ENCODE peak calls at places on chromosomes 1 and 21, in nine cellular contexts. L is RPMI7951; W is iPS-NIHi11; C is T follicular helper cell; Z is fibroblast of gingiva; P is activated T-cell treated with anti-CD3 and anti-CD28 coated beads, Interleukin-2, amount 50 U/mL, for 24 hours; D is pancreas; T is skeletal muscle cell; N is HTR-8/SVneo. F is an unnamed sample.

GRCh38 chr1:246139745-246140182 is 367.3 kb downstream of the SMYD3 start:
- DNase-seq in P (no peak), D (no peak), C (no peak), T (peak), W (no peak), Z (peak), N (peak), L (peak), F (peak)

GRCh38 chr1:39701092-39701460 is 9.8 kb upstream of the HPCAL4 start:
- DNase-seq in N (no peak), P (no peak), L (no peak), C (no peak), Z (no peak), T (peak), D (peak), W (no peak), F (no peak)

GRCh38 chr1:46039571-46040052 is 92.8 kb downstream of the PIK3R3 start:
- DNase-seq in C (no peak), P (no peak), W (no peak), L (peak), T (peak), N (peak), D (no peak), Z (peak), F (peak)

GRCh38 chr1:55572878-55573734 is 357.9 kb upstream of the USP24 start:
- DNase-seq in W (no peak), T (no peak), D (no peak), C (no peak), P (no peak), Z (no peak), N (no peak), L (peak), F (no peak)

GRCh38 chr21:45867041-45867630 is 114.4 kb upstream of the COL6A1 start:
- DNase-seq in P (peak), Z (no peak), N (no peak), T (no peak), C (no peak), D (no peak), L (no peak), W (no peak), F (no peak)

GRCh38 chr1:79966438-79966837 is 959.9 kb upstream of the ADGRL4 start:
- DNase-seq in Z (no peak), T (no peak), P (no peak), N (no peak), W (no peak), L (no peak), C (no peak), D (no peak), F (no peak)

GRCh38 chr1:45617618-45618017 is 6.2 kb downstream of the CCDC17 start:
- DNase-seq in D (no peak), W (no peak), C (no peak), T (no peak), N (no peak), P (no peak), Z (no peak), L (peak), F (no peak)

GRCh38 chr1:2530501-2531361 is 668 bp upstream of the HES5 start:
- DNase-seq in N (no peak), W (no peak), L (no peak), T (no peak), C (no peak), Z (no peak), P (no peak), D (no peak), F (no peak)

GRCh38 chr1:94514095-94514727 is 27.3 kb downstream of the F3 start:
- DNase-seq in D (no peak), L (peak), Z (no peak), W (peak), P (no peak), T (no peak), C (no peak), N (no peak), F (no peak)

GRCh38 chr1:48203287-48203900 is 19.1 kb upstream of the SLC5A9 start:
- DNase-seq in Z (no peak), D (no peak), T (no peak), L (peak), C (no peak), W (peak), P (no peak), N (no peak), F (peak)

GRCh38 chr21:41681336-41681801 is 85.5 kb downstream of the RIPK4 start:
- DNase-seq in Z (no peak), L (no peak), W (no peak), P (no peak), N (no peak), T (no peak), D (peak), C (no peak), F (no peak)

GRCh38 chr21:37828515-37828914 is 87.7 kb downstream of the KCNJ6 start:
- DNase-seq in P (no peak), W (no peak), T (no peak), D (no peak), C (no peak), Z (no peak), N (no peak), L (peak), F (no peak)

GRCh38 chr21:41229527-41230248 is 61.7 kb downstream of the BACE2 start:
- DNase-seq in Z (no peak), D (no peak), T (no peak), L (no peak), C (no peak), P (no peak), W (no peak), N (no peak), F (no peak)

GRCh38 chr1:206521694-206522402 is 14.5 kb downstream of the RASSF5 start:
- DNase-seq in T (no peak), C (no peak), N (no peak), W (no peak), P (no peak), D (no peak), Z (no peak), L (no peak), F (no peak)

GRCh38 chr1:114482585-114482984 is 28.4 kb downstream of the TRIM33 start:
- DNase-seq in W (no peak), T (no peak), D (peak), P (no peak), L (no peak), N (no peak), C (no peak), Z (no peak), F (no peak)

GRCh38 chr1:201184734-201185453 is 5.7 kb upstream of the IGFN1 start:
- DNase-seq in N (peak), W (peak), L (peak), C (no peak), D (no peak), T (peak), Z (peak), P (no peak), F (peak)

GRCh38 chr1:116498789-116499628 is 71.8 kb downstream of the CD58 start:
- DNase-seq in D (no peak), W (peak), N (peak), L (peak), Z (peak), T (no peak), C (peak), P (peak), F (peak)

GRCh38 chr1:156176610-156177210 is 17.2 kb upstream of the SLC25A44 start:
- DNase-seq in P (no peak), L (no peak), T (no peak), C (no peak), W (no peak), Z (no peak), N (no peak), D (no peak), F (no peak)

GRCh38 chr1:7262611-7263010 is 477.4 kb downstream of the CAMTA1 start:
- DNase-seq in T (no peak), Z (no peak), C (no peak), D (no peak), L (no peak), P (no peak), N (no peak), W (no peak), F (no peak)

GRCh38 chr1:180254854-180255253 is 24.8 kb downstream of the LHX4 start:
- DNase-seq in L (no peak), D (no peak), N (no peak), T (no peak), W (no peak), C (no peak), Z (no peak), P (no peak), F (no peak)

GRCh38 chr1:29281531-29281930 is 45.2 kb downstream of the PTPRU start:
- DNase-seq in D (no peak), P (no peak), T (no peak), W (no peak), Z (no peak), L (peak), C (no peak), N (no peak), F (no peak)